ENCODE peak calls at places on chromosomes 16 and 17, in nine cellular contexts. One of them, this sample, is unnamed.

GRCh38 chr16:56946767-56947603 is 14.8 kb upstream of the CETP start:
- DNase-seq in esophagus muscularis mucosa: no peak
- DNase-seq in heart left ventricle: no peak
- DNase-seq in AG04450: no peak
- DNase-seq in stomach: no peak
- DNase-seq in esophagus squamous epithelium: no peak
- DNase-seq in cardiac fibroblast: no peak
- DNase-seq in Panc1: no peak
- DNase-seq in mesothelial cell of epicardium: no peak
- DNase-seq in this sample: no peak

GRCh38 chr16:3454631-3455147 is 11.2 kb downstream of the NAA60 start:
- DNase-seq in esophagus muscularis mucosa: no peak
- DNase-seq in heart left ventricle: no peak
- DNase-seq in AG04450: no peak
- DNase-seq in stomach: no peak
- DNase-seq in esophagus squamous epithelium: no peak
- DNase-seq in cardiac fibroblast: no peak
- DNase-seq in Panc1: no peak
- DNase-seq in mesothelial cell of epicardium: no peak
- DNase-seq in this sample: no peak

GRCh38 chr17:76255801-76256429 is 9.2 kb upstream of the UBALD2 start:
- DNase-seq in esophagus muscularis mucosa: no peak
- DNase-seq in heart left ventricle: no peak
- DNase-seq in AG04450: no peak
- DNase-seq in stomach: no peak
- DNase-seq in esophagus squamous epithelium: no peak
- DNase-seq in cardiac fibroblast: no peak
- DNase-seq in Panc1: no peak
- DNase-seq in mesothelial cell of epicardium: no peak
- DNase-seq in this sample: no peak

GRCh38 chr16:81263470-81264200 is 25.1 kb downstream of the BCO1 start:
- DNase-seq in esophagus muscularis mucosa: no peak
- DNase-seq in heart left ventricle: no peak
- DNase-seq in AG04450: no peak
- DNase-seq in stomach: no peak
- DNase-seq in esophagus squamous epithelium: no peak
- DNase-seq in cardiac fibroblast: peak
- DNase-seq in Panc1: no peak
- DNase-seq in mesothelial cell of epicardium: no peak
- DNase-seq in this sample: peak

GRCh38 chr16:87945351-87946042 is 5.7 kb upstream of the BANP start:
- DNase-seq in esophagus muscularis mucosa: no peak
- DNase-seq in heart left ventricle: peak
- DNase-seq in AG04450: no peak
- DNase-seq in stomach: peak
- DNase-seq in esophagus squamous epithelium: no peak
- DNase-seq in cardiac fibroblast: peak
- DNase-seq in Panc1: no peak
- DNase-seq in mesothelial cell of epicardium: peak
- DNase-seq in this sample: peak

GRCh38 chr16:30562021-30562420 is 3.8 kb upstream of the ZNF764 start:
- DNase-seq in esophagus muscularis mucosa: no peak
- DNase-seq in heart left ventricle: no peak
- DNase-seq in AG04450: no peak
- DNase-seq in stomach: no peak
- DNase-seq in esophagus squamous epithelium: no peak
- DNase-seq in cardiac fibroblast: no peak
- DNase-seq in Panc1: no peak
- DNase-seq in mesothelial cell of epicardium: no peak
- DNase-seq in this sample: no peak

GRCh38 chr17:78026381-78026780 is 67.9 kb downstream of the TNRC6C start:
- DNase-seq in esophagus muscularis mucosa: no peak
- DNase-seq in heart left ventricle: no peak
- DNase-seq in AG04450: no peak
- DNase-seq in stomach: no peak
- DNase-seq in esophagus squamous epithelium: no peak
- DNase-seq in cardiac fibroblast: peak
- DNase-seq in Panc1: no peak
- DNase-seq in mesothelial cell of epicardium: no peak
- DNase-seq in this sample: no peak

GRCh38 chr16:78606572-78606971 is 507.1 kb downstream of the WWOX start:
- DNase-seq in esophagus muscularis mucosa: no peak
- DNase-seq in heart left ventricle: no peak
- DNase-seq in AG04450: no peak
- DNase-seq in stomach: no peak
- DNase-seq in esophagus squamous epithelium: no peak
- DNase-seq in cardiac fibroblast: no peak
- DNase-seq in Panc1: no peak
- DNase-seq in mesothelial cell of epicardium: no peak
- DNase-seq in this sample: no peak

GRCh38 chr16:67242138-67242730 is 5.0 kb downstream of the FHOD1 start:
- DNase-seq in esophagus muscularis mucosa: no peak
- DNase-seq in heart left ventricle: no peak
- DNase-seq in AG04450: no peak
- DNase-seq in stomach: no peak
- DNase-seq in esophagus squamous epithelium: no peak
- DNase-seq in cardiac fibroblast: no peak
- DNase-seq in Panc1: no peak
- DNase-seq in mesothelial cell of epicardium: no peak
- DNase-seq in this sample: no peak

GRCh38 chr17:62755139-62755851 is 52.8 kb downstream of the MARCHF10 start:
- DNase-seq in esophagus muscularis mucosa: no peak
- DNase-seq in heart left ventricle: no peak
- DNase-seq in AG04450: no peak
- DNase-seq in stomach: no peak
- DNase-seq in esophagus squamous epithelium: no peak
- DNase-seq in cardiac fibroblast: peak
- DNase-seq in Panc1: no peak
- DNase-seq in mesothelial cell of epicardium: no peak
- DNase-seq in this sample: no peak

GRCh38 chr16:57649846-57650245 is 18.3 kb upstream of the ADGRG3 start:
- DNase-seq in esophagus muscularis mucosa: no peak
- DNase-seq in heart left ventricle: no peak
- DNase-seq in AG04450: no peak
- DNase-seq in stomach: no peak
- DNase-seq in esophagus squamous epithelium: no peak
- DNase-seq in cardiac fibroblast: no peak
- DNase-seq in Panc1: no peak
- DNase-seq in mesothelial cell of epicardium: no peak
- DNase-seq in this sample: no peak

GRCh38 chr17:21036361-21036881 is 6.4 kb downstream of the USP22 start:
- DNase-seq in esophagus muscularis mucosa: no peak
- DNase-seq in heart left ventricle: no peak
- DNase-seq in AG04450: no peak
- DNase-seq in stomach: no peak
- DNase-seq in esophagus squamous epithelium: no peak
- DNase-seq in cardiac fibroblast: no peak
- DNase-seq in Panc1: no peak
- DNase-seq in mesothelial cell of epicardium: no peak
- DNase-seq in this sample: peak

GRCh38 chr17:38552343-38552742 is 53.4 kb downstream of the SRCIN1 start:
- DNase-seq in esophagus muscularis mucosa: no peak
- DNase-seq in heart left ventricle: no peak
- DNase-seq in AG04450: no peak
- DNase-seq in stomach: no peak
- DNase-seq in esophagus squamous epithelium: no peak
- DNase-seq in cardiac fibroblast: no peak
- DNase-seq in Panc1: no peak
- DNase-seq in mesothelial cell of epicardium: no peak
- DNase-seq in this sample: no peak

GRCh38 chr16:49019826-49020401 is 261.7 kb downstream of the CBLN1 start:
- DNase-seq in esophagus muscularis mucosa: peak
- DNase-seq in heart left ventricle: no peak
- DNase-seq in AG04450: no peak
- DNase-seq in stomach: no peak
- DNase-seq in esophagus squamous epithelium: no peak
- DNase-seq in cardiac fibroblast: no peak
- DNase-seq in Panc1: no peak
- DNase-seq in mesothelial cell of epicardium: no peak
- DNase-seq in this sample: no peak

GRCh38 chr17:50488880-50489279 is 10.2 kb downstream of the RSAD1 start:
- DNase-seq in esophagus muscularis mucosa: no peak
- DNase-seq in heart left ventricle: no peak
- DNase-seq in AG04450: no peak
- DNase-seq in stomach: no peak
- DNase-seq in esophagus squamous epithelium: no peak
- DNase-seq in cardiac fibroblast: no peak
- DNase-seq in Panc1: no peak
- DNase-seq in mesothelial cell of epicardium: no peak
- DNase-seq in this sample: no peak
- TF ChIP-seq CTCF in esophagus muscularis mucosa: no peak
- TF ChIP-seq CTCF in heart left ventricle: no peak
- TF ChIP-seq CTCF in AG04450: no peak
- TF ChIP-seq CTCF in stomach: no peak
- TF ChIP-seq CTCF in esophagus squamous epithelium: no peak
- TF ChIP-seq CTCF in cardiac fibroblast: no peak
- TF ChIP-seq CTCF in Panc1: no peak
- TF ChIP-seq CTCF in mesothelial cell of epicardium: no peak
- TF ChIP-seq CTCF in this sample: no peak

GRCh38 chr16:10576390-10577304 is 3.8 kb downstream of the EMP2 start:
- DNase-seq in esophagus muscularis mucosa: no peak
- DNase-seq in heart left ventricle: no peak
- DNase-seq in AG04450: no peak
- DNase-seq in stomach: no peak
- DNase-seq in esophagus squamous epithelium: no peak
- DNase-seq in cardiac fibroblast: no peak
- DNase-seq in Panc1: no peak
- DNase-seq in mesothelial cell of epicardium: no peak
- DNase-seq in this sample: no peak

GRCh38 chr16:10579965-10580918 is at the start of gene EMP2:
- DNase-seq in esophagus muscularis mucosa: no peak
- DNase-seq in heart left ventricle: peak
- DNase-seq in AG04450: peak
- DNase-seq in stomach: peak
- DNase-seq in esophagus squamous epithelium: no peak
- DNase-seq in cardiac fibroblast: peak
- DNase-seq in Panc1: no peak
- DNase-seq in mesothelial cell of epicardium: peak
- DNase-seq in this sample: peak

GRCh38 chr16:10579575-10579964 is 828 bp downstream of the EMP2 start:
- DNase-seq in esophagus muscularis mucosa: no peak
- DNase-seq in heart left ventricle: no peak
- DNase-seq in AG04450: no peak
- DNase-seq in stomach: no peak
- DNase-seq in esophagus squamous epithelium: no peak
- DNase-seq in cardiac fibroblast: no peak
- DNase-seq in Panc1: no peak
- DNase-seq in mesothelial cell of epicardium: no peak
- DNase-seq in this sample: no peak

GRCh38 chr16:10577305-10578202 is 2.8 kb downstream of the EMP2 start:
- DNase-seq in esophagus muscularis mucosa: no peak
- DNase-seq in heart left ventricle: peak
- DNase-seq in AG04450: no peak
- DNase-seq in stomach: no peak
- DNase-seq in esophagus squamous epithelium: no peak
- DNase-seq in cardiac fibroblast: peak
- DNase-seq in Panc1: no peak
- DNase-seq in mesothelial cell of epicardium: no peak
- DNase-seq in this sample: no peak

GRCh38 chr16:10578474-10579316 is 1.7 kb downstream of the EMP2 start:
- DNase-seq in esophagus muscularis mucosa: no peak
- DNase-seq in heart left ventricle: no peak
- DNase-seq in AG04450: no peak
- DNase-seq in stomach: peak
- DNase-seq in esophagus squamous epithelium: no peak
- DNase-seq in cardiac fibroblast: no peak
- DNase-seq in Panc1: no peak
- DNase-seq in mesothelial cell of epicardium: no peak
- DNase-seq in this sample: peak
- TF ChIP-seq CTCF in esophagus muscularis mucosa: no peak
- TF ChIP-seq CTCF in heart left ventricle: no peak
- TF ChIP-seq CTCF in AG04450: no peak
- TF ChIP-seq CTCF in stomach: no peak
- TF ChIP-seq CTCF in esophagus squamous epithelium: no peak
- TF ChIP-seq CTCF in cardiac fibroblast: no peak
- TF ChIP-seq CTCF in Panc1: no peak
- TF ChIP-seq CTCF in mesothelial cell of epicardium: no peak
- TF ChIP-seq CTCF in this sample: peak

DNA sequence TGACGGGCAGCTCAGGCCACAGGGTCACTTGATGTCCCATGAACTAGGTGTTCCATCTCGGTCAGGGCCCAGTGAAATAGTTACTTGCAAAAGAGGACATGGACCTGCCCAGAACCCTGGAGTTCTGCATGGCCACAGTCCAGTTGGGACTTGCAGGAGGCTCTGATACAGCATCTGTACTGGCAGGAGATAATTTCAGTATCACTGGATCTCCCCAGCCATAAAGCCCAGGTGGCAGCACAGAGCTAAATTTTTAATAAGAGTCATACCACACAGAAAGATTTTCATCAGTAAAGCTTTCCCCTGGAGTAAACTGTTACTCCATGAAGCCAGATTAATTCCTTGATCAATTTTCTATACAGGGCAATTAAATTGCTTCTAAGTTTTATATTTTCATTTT is 18.0 kb upstream of the SLC16A5 start:
- DNase-seq in esophagus muscularis mucosa: no peak
- DNase-seq in heart left ventricle: no peak
- DNase-seq in AG04450: no peak
- DNase-seq in stomach: peak
- DNase-seq in esophagus squamous epithelium: no peak
- DNase-seq in cardiac fibroblast: peak
- DNase-seq in Panc1: no peak
- DNase-seq in mesothelial cell of epicardium: no peak
- DNase-seq in this sample: peak
- TF ChIP-seq CTCF in esophagus muscularis mucosa: no peak
- TF ChIP-seq CTCF in heart left ventricle: no peak
- TF ChIP-seq CTCF in AG04450: peak
- TF ChIP-seq CTCF in stomach: peak
- TF ChIP-seq CTCF in esophagus squamous epithelium: peak
- TF ChIP-seq CTCF in cardiac fibroblast: peak
- TF ChIP-seq CTCF in Panc1: no peak
- TF ChIP-seq CTCF in mesothelial cell of epicardium: peak
- TF ChIP-seq CTCF in this sample: peak

GRCh38 chr17:13646969-13647368 is 45.2 kb upstream of the HS3ST3A1 start:
- DNase-seq in esophagus muscularis mucosa: no peak
- DNase-seq in heart left ventricle: no peak
- DNase-seq in AG04450: no peak
- DNase-seq in stomach: no peak
- DNase-seq in esophagus squamous epithelium: no peak
- DNase-seq in cardiac fibroblast: no peak
- DNase-seq in Panc1: no peak
- DNase-seq in mesothelial cell of epicardium: no peak
- DNase-seq in this sample: no peak

GRCh38 chr17:13646411-13646810 is 44.7 kb upstream of the HS3ST3A1 start:
- DNase-seq in esophagus muscularis mucosa: no peak
- DNase-seq in heart left ventricle: no peak
- DNase-seq in AG04450: no peak
- DNase-seq in stomach: no peak
- DNase-seq in esophagus squamous epithelium: no peak
- DNase-seq in cardiac fibroblast: no peak
- DNase-seq in Panc1: no peak
- DNase-seq in mesothelial cell of epicardium: no peak
- DNase-seq in this sample: no peak

GRCh38 chr17:13650096-13650675 is 48.5 kb upstream of the HS3ST3A1 start:
- DNase-seq in esophagus muscularis mucosa: no peak
- DNase-seq in heart left ventricle: no peak
- DNase-seq in AG04450: no peak
- DNase-seq in stomach: no peak
- DNase-seq in esophagus squamous epithelium: no peak
- DNase-seq in cardiac fibroblast: no peak
- DNase-seq in Panc1: no peak
- DNase-seq in mesothelial cell of epicardium: no peak
- DNase-seq in this sample: no peak

GRCh38 chr17:13643196-13643595 is 41.5 kb upstream of the HS3ST3A1 start:
- DNase-seq in esophagus muscularis mucosa: no peak
- DNase-seq in heart left ventricle: no peak
- DNase-seq in AG04450: no peak
- DNase-seq in stomach: no peak
- DNase-seq in esophagus squamous epithelium: no peak
- DNase-seq in cardiac fibroblast: no peak
- DNase-seq in Panc1: no peak
- DNase-seq in mesothelial cell of epicardium: no peak
- DNase-seq in this sample: no peak

GRCh38 chr17:13647551-13647950 is 45.8 kb upstream of the HS3ST3A1 start:
- DNase-seq in esophagus muscularis mucosa: no peak
- DNase-seq in heart left ventricle: no peak
- DNase-seq in AG04450: no peak
- DNase-seq in stomach: no peak
- DNase-seq in esophagus squamous epithelium: no peak
- DNase-seq in cardiac fibroblast: peak
- DNase-seq in Panc1: no peak
- DNase-seq in mesothelial cell of epicardium: no peak
- DNase-seq in this sample: no peak
- TF ChIP-seq CTCF in esophagus muscularis mucosa: no peak
- TF ChIP-seq CTCF in heart left ventricle: no peak
- TF ChIP-seq CTCF in AG04450: no peak
- TF ChIP-seq CTCF in stomach: no peak
- TF ChIP-seq CTCF in esophagus squamous epithelium: no peak
- TF ChIP-seq CTCF in cardiac fibroblast: no peak
- TF ChIP-seq CTCF in Panc1: no peak
- TF ChIP-seq CTCF in mesothelial cell of epicardium: no peak
- TF ChIP-seq CTCF in this sample: no peak